ENCODE peak calls at places on chromosomes 3 and 15, in six cellular contexts. A, L, N, B, X and O are unnamed samples.

GRCh38 chr3:143004823-143005222 is 3.5 kb downstream of the U2SURP start:
- DNase-seq in A (no peak), L (no peak), N (no peak), B (no peak), X (no peak), O (no peak)

GRCh38 chr15:52678036-52678467 is 1.1 kb downstream of the ATOSA start:
- DNase-seq in A (peak; percentile 46), L (peak; percentile 8), N (peak; percentile 26), B (peak; percentile 53), X (peak; percentile 91), O (peak; percentile 42)

GRCh38 chr3:164004205-164004604 is 1074.1 kb downstream of the SI start:
- DNase-seq in A (peak; percentile 84), L (no peak), N (no peak), B (no peak), X (no peak), O (no peak)

GRCh38 chr3:70840106-70840870 is 527.9 kb upstream of the MDFIC2 start:
- DNase-seq in A (peak; percentile 39), L (no peak), N (no peak), B (no peak), X (no peak), O (no peak)

GRCh38 chr3:155870133-155870944 is at the start of gene GMPS:
- DNase-seq in A (peak; percentile 97), L (peak; percentile 87), N (peak; percentile 94), B (peak; percentile 85), X (peak; percentile 99), O (peak; percentile 97)

GRCh38 chr3:72657666-72658065 is 190.6 kb downstream of the SHQ1 start:
- DNase-seq in A (no peak), L (no peak), N (peak; percentile 31), B (no peak), X (peak; percentile 54), O (no peak)

GRCh38 chr3:160793853-160794252 is 37.8 kb downstream of the PPM1L start:
- DNase-seq in A (no peak), L (no peak), N (no peak), B (no peak), X (no peak), O (no peak)

GRCh38 chr15:31024330-31024729 is 32.9 kb upstream of the MTMR10 start:
- DNase-seq in A (peak; percentile 81), L (no peak), N (no peak), B (peak; percentile 68), X (no peak), O (no peak)

GRCh38 chr3:16240229-16241023 is 24.3 kb downstream of the DPH3 start:
- DNase-seq in A (no peak), L (no peak), N (no peak), B (peak; percentile 71), X (no peak), O (no peak)

GRCh38 chr3:16103472-16103871 is 71.0 kb upstream of the GALNT15 start:
- DNase-seq in A (no peak), L (no peak), N (no peak), B (no peak), X (no peak), O (no peak)

GRCh38 chr3:182094321-182094720 is 382.6 kb downstream of the SOX2 start:
- DNase-seq in A (no peak), L (no peak), N (no peak), B (no peak), X (no peak), O (no peak)

GRCh38 chr3:111924283-111924682 is 54.5 kb upstream of the ABHD10 start:
- DNase-seq in A (no peak), L (no peak), N (no peak), B (no peak), X (peak; percentile 10), O (no peak)

GRCh38 chr3:100500320-100500880 is 8.0 kb downstream of the TMEM45A start:
- DNase-seq in A (no peak), L (no peak), N (no peak), B (no peak), X (no peak), O (no peak)

GRCh38 chr3:112090899-112091586 is 4.9 kb downstream of the C3orf52 start:
- DNase-seq in A (no peak), L (no peak), N (no peak), B (no peak), X (no peak), O (no peak)

GRCh38 chr3:116148881-116149530 is 296.3 kb downstream of the LSAMP start:
- DNase-seq in A (no peak), L (no peak), N (no peak), B (no peak), X (no peak), O (no peak)

GRCh38 chr3:110858549-110858948 is 213.1 kb upstream of the NECTIN3 start:
- DNase-seq in A (no peak), L (no peak), N (no peak), B (no peak), X (no peak), O (no peak)

GRCh38 chr15:46879067-46879770 is 838.1 kb upstream of the SEMA6D start:
- DNase-seq in A (no peak), L (no peak), N (no peak), B (no peak), X (no peak), O (no peak)

GRCh38 chr3:168511428-168512014 is 415.8 kb upstream of the GOLIM4 start:
- DNase-seq in A (no peak), L (no peak), N (no peak), B (no peak), X (peak; percentile 14), O (no peak)

GRCh38 chr3:133038731-133039398 is 674 bp downstream of the TMEM108 start:
- DNase-seq in A (peak; percentile 69), L (no peak), N (no peak), B (no peak), X (no peak), O (no peak)

GRCh38 chr3:170848294-170848917 is 21.6 kb downstream of the RPL22L1 start:
- DNase-seq in A (no peak), L (no peak), N (no peak), B (no peak), X (no peak), O (no peak)

GRCh38 chr15:78207641-78208340 is 26.6 kb downstream of the ACSBG1 start:
- DNase-seq in A (no peak), L (no peak), N (no peak), B (no peak), X (no peak), O (no peak)

GRCh38 chr3:113264741-113265140 is 53.4 kb downstream of the BOC start:
- DNase-seq in A (no peak), L (no peak), N (no peak), B (no peak), X (no peak), O (no peak)

GRCh38 chr3:32450426-32450825 is 52.2 kb downstream of the CMTM6 start:
- DNase-seq in A (no peak), L (no peak), N (no peak), B (no peak), X (no peak), O (no peak)

GRCh38 chr15:73979636-73980035 is 12.5 kb downstream of the STOML1 start:
- DNase-seq in A (no peak), L (no peak), N (no peak), B (no peak), X (no peak), O (no peak)

GRCh38 chr15:24955549-24955929 is 752 bp downstream of the SNRPN start:
- DNase-seq in A (no peak), L (no peak), N (no peak), B (peak; percentile 3), X (no peak), O (no peak)

GRCh38 chr3:88824646-88825303 is 282.6 kb upstream of the EPHA3 start:
- DNase-seq in A (no peak), L (no peak), N (no peak), B (no peak), X (no peak), O (no peak)

GRCh38 chr3:23256741-23257435 is 53.8 kb downstream of the UBE2E2 start:
- DNase-seq in A (no peak), L (no peak), N (no peak), B (no peak), X (no peak), O (no peak)

GRCh38 chr3:178982138-178982537 is 89.5 kb downstream of the ZMAT3 start:
- DNase-seq in A (no peak), L (no peak), N (no peak), B (no peak), X (no peak), O (peak; percentile 24)